ENCODE peak calls at places on chromosomes 1 and 21, in four cellular contexts. P is HAP-1, L is PC-9, Y is colonic mucosa. U is an unnamed sample.

GRCh38 chr1:59169703-59170102 is 127.2 kb upstream of the FGGY start:
- DNase-seq in Y (no peak), P (no peak), L (no peak), U (no peak)

GRCh38 chr1:100188617-100189016 is 10.6 kb upstream of the LRRC39 start:
- DNase-seq in L (no peak), P (peak; percentile 23), Y (no peak), U (no peak)

GRCh38 chr1:186643600-186643999 is 36.6 kb downstream of the PTGS2 start:
- DNase-seq in L (no peak), P (no peak), Y (no peak), U (no peak)

GRCh38 chr1:42674214-42674613 is 8.0 kb upstream of the YBX1 start:
- DNase-seq in Y (no peak), P (no peak), L (no peak), U (no peak)

GRCh38 chr1:216929870-216930582 is 206.8 kb upstream of the ESRRG start:
- DNase-seq in P (no peak), Y (no peak), L (no peak), U (no peak)

GRCh38 chr1:244207935-244208244 is 156.8 kb downstream of the ZBTB18 start:
- DNase-seq in P (no peak), Y (no peak), L (no peak), U (no peak)

GRCh38 chr21:39518055-39518844 is 66.5 kb downstream of the SH3BGR start:
- DNase-seq in Y (peak; percentile 60), L (peak; percentile 38), P (peak; percentile 71), U (peak; percentile 40)

GRCh38 chr21:43611598-43612369 is 47.5 kb downstream of the HSF2BP start:
- DNase-seq in P (peak; percentile 83), L (no peak), Y (peak; percentile 83), U (peak; percentile 61)

GRCh38 chr1:23577056-23577985 is 18.0 kb upstream of the ID3 start:
- DNase-seq in L (no peak), P (no peak), Y (no peak), U (no peak)

GRCh38 chr1:215056584-215056983 is 26.0 kb upstream of the KCNK2 start:
- DNase-seq in L (no peak), Y (no peak), P (no peak), U (no peak)

GRCh38 chr1:79614762-79615161 is 608.2 kb upstream of the ADGRL4 start:
- DNase-seq in L (no peak), P (no peak), Y (no peak), U (no peak)

GRCh38 chr21:34522284-34522683 is 10.3 kb upstream of the KCNE1 start:
- DNase-seq in Y (peak; percentile 82), P (no peak), L (no peak), U (no peak)

GRCh38 chr1:77996734-77997133 is 8.0 kb upstream of the DNAJB4 start:
- DNase-seq in Y (no peak), P (no peak), L (no peak), U (no peak)

GRCh38 chr1:188782220-188782841 is 1695.3 kb downstream of the BRINP3 start:
- DNase-seq in P (peak; percentile 61), Y (no peak), L (peak; percentile 2), U (no peak)

GRCh38 chr1:50949286-50949982 is 10.6 kb downstream of the FAF1 start:
- DNase-seq in P (no peak), Y (no peak), L (no peak), U (no peak)

GRCh38 chr21:33117268-33117888 is 47.4 kb downstream of the OLIG1 start:
- DNase-seq in L (no peak), Y (no peak), P (no peak), U (no peak)

GRCh38 chr1:84780000-84780716 is 89.9 kb upstream of the SSX2IP start:
- DNase-seq in L (no peak), Y (no peak), P (no peak), U (peak; percentile 64)

GRCh38 chr21:20527691-20528090 is 470.5 kb upstream of the NCAM2 start:
- DNase-seq in P (no peak), L (no peak), Y (no peak), U (no peak)

GRCh38 chr1:172903581-172904220 is 147.0 kb downstream of the TNFSF18 start:
- DNase-seq in L (no peak), P (no peak), Y (no peak), U (no peak)

GRCh38 chr1:62229932-62230331 is 35.3 kb downstream of the L1TD1 start:
- DNase-seq in Y (no peak), P (no peak), L (peak; percentile 32), U (no peak)

GRCh38 chr1:32701421-32701911 is 1.1 kb downstream of the SYNC start:
- DNase-seq in Y (peak; percentile 75), P (no peak), L (no peak), U (no peak)

GRCh38 chr1:244435562-244436205 is 16.0 kb downstream of the ADSS2 start:
- DNase-seq in P (no peak), Y (no peak), L (no peak), U (no peak)

GRCh38 chr1:26387447-26387846 is 14.9 kb upstream of the ZNF683 start:
- DNase-seq in P (no peak), L (peak; percentile 47), Y (no peak), U (no peak)

GRCh38 chr1:238252033-238252802 is 361.5 kb upstream of the ZP4 start:
- DNase-seq in L (peak; percentile 26), P (peak; percentile 77), Y (peak; percentile 43), U (no peak)

GRCh38 chr1:93587354-93587753 is 94.3 kb downstream of the BCAR3 start:
- DNase-seq in L (no peak), P (no peak), Y (no peak), U (no peak)
- H3K4me1 ChIP-seq in L (peaks cover 92% of the 10 kb centered on the region), P (peaks cover 3% of the 10 kb centered on the region), Y (no peaks in the 10 kb centered on the region), U (peaks cover 6% of the 10 kb centered on the region)

DNA sequence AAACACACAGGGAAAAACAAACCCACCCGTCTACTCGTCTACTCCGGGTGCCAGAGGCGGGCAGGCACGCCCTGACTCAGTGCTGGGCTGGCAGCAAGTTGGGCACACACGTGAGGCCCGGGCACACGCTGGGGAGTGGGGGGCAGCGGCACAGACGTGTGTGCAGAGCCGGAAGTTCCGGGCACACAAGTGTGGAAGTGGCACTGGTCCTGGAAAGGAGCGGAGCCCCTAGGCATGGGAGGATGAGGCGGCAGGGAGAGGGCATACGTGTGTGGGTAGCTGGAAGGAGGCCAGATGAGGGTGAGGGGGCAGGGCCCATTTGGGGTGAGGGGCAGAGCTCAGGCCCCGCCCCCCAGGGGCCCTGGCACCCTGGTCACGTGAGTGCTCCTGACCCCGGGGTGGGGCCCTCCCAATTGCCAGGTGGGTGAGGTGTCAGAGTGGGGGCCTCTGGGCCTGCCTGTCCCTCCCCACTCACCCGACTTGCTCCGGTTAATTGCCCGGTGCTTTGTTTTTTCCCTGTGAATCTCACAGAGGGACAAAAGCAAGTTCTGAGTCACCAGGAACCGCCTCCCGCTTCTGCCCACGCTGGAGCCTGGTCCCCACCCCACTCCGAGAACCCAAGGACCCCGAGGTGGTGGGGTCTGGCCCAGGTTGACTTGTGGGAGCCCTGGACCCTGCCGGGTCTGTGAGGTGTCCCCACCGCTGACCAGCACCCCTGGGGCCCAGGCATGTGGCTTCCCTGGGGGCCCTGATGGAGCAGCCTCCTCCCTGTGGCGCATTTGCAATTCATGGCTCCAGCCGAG is 104.8 kb upstream of the CASZ1 start:
- DNase-seq in P (no peak), L (peak; percentile 82), Y (peak; percentile 34), U (peak; percentile 62)
- H3K4me1 ChIP-seq in P (no peaks in the 10 kb centered on the region), L (peaks cover 57% of the 10 kb centered on the region), Y (no peaks in the 10 kb centered on the region), U (peaks cover 11% of the 10 kb centered on the region)

GRCh38 chr1:24929876-24930702 is at the start of gene RUNX3:
- DNase-seq in L (no peak), P (peak; percentile 91), Y (peak; percentile 55), U (peak; percentile 37)

GRCh38 chr1:24927886-24928630 is 2.0 kb downstream of the RUNX3 start:
- DNase-seq in L (no peak), P (no peak), Y (no peak), U (no peak)

GRCh38 chr1:24930703-24931480 is 816 bp upstream of the RUNX3 start:
- DNase-seq in P (no peak), L (no peak), Y (no peak), U (no peak)

GRCh38 chr1:24928631-24929090 is 1.4 kb downstream of the RUNX3 start:
- DNase-seq in Y (no peak), L (no peak), P (peak; percentile 57), U (no peak)

DNA sequence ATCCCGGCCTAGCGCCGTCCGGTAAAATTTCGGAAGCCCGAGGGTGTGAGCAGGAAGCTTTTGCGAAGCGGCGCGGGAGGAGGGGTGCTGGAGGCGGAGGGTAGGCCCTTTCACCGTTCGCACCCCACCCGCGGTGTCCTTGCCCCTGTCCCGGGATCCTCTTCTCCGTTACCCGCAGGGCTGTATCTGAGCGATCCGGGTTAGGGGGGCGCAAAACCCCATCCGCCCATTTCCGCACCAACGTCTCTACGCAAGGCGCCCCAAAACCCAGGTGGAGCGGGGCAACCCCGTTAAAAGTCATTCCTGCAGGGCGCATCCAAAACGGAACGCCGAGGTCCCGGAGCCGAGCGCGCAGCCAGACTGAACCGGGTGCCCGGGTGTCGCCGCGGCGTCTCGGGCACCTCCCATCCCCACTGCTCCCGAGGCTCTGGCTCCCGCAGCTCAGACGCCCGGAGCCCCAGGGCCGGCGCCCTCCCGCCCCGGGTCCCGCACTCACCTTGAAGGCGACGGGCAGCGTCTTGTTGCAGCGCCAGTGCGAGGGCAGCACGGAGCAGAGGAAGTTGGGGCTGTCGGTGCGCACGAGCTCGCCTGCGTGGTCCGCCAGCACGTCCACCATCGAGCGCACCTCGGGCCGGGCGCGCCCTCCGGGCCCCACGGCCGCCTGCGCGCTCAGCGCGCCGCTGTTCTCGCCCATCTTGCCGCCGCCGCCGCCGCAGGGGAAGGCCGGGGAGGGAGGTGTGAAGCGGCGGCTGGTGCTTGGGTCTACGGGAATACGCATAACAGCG is 793 bp downstream of the RUNX3 start:
- DNase-seq in P (peak; percentile 60), Y (no peak), L (no peak), U (no peak)
- H3K4me1 ChIP-seq in P (peaks cover 18% of the 10 kb centered on the region), Y (peaks cover 17% of the 10 kb centered on the region), L (no peaks in the 10 kb centered on the region), U (no peaks in the 10 kb centered on the region)

DNA sequence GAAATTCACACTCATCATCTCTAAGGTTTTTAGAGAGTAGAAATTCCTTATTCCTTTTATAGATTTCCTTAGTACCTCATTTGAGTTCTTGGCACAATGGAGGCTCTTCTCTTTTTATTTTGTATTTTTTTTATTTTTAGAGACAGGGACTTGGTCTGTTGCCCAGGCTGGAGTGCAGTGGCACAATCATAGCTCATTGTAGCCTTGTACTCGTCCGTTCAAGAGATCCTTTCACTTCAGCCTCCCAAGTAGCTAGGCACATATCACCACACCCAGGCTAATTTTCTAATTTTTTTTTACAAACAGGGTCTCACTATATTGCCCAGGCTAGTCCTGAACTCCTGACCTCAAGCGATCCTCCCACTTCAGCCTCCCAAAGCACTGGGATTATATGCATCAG is 29.6 kb downstream of the RGL1 start:
- DNase-seq in P (no peak), L (no peak), Y (no peak), U (no peak)
- H3K4me1 ChIP-seq in P (peaks cover 8% of the 10 kb centered on the region), L (no peaks in the 10 kb centered on the region), Y (no peaks in the 10 kb centered on the region), U (no peaks in the 10 kb centered on the region)

DNA sequence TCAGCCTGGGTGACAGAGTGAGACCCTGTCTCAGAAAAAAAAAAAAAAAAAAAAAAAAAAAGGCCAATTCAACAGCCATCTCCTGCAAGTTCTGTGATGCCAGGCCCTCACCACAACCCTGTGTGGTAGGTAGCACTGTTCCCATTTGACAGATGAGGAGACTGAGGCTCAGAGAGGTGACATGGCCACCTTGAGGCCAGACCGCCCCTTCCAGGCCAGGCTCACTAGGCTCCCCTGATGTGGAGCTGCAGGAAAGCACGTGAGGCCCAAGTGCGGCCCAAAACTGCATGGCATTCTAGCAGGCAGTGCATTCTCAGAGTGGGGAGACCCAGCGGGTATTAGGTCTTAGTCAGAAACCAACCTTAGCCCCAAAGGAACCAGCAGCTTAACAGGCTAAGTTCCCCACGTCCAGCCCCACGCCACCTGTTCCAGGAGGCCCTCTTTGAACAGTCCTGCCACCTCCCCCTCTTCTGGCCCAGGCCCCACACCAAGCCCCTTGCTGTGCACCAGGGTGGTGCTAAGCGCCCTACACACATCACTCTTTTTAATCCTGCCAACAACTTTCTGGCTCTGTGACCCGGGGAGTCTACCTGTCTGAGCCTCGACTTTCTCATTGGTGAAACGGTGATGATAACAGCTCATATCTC is 11.7 kb upstream of the ECE1 start:
- DNase-seq in L (no peak), P (no peak), Y (no peak), U (no peak)
- H3K4me1 ChIP-seq in L (peaks cover 24% of the 10 kb centered on the region), P (no peaks in the 10 kb centered on the region), Y (peaks cover 11% of the 10 kb centered on the region), U (no peaks in the 10 kb centered on the region)

GRCh38 chr1:112697781-112698201 is 9.1 kb downstream of the RHOC start:
- DNase-seq in Y (no peak), P (no peak), L (no peak), U (no peak)
- H3K4me1 ChIP-seq in Y (peaks cover 22% of the 10 kb centered on the region), P (peaks cover 12% of the 10 kb centered on the region), L (peaks cover 47% of the 10 kb centered on the region), U (peaks cover 47% of the 10 kb centered on the region)

U was measured in prostate gland.